ENCODE peak calls at places on chromosomes 1 and 21, in ten cellular contexts. H is lower lobe of right lung; I is CD4-positive, alpha-beta T cell; U is Caki2; K is CD8-positive, alpha-beta memory T cell; B is brain microvascular endothelial cell; E is stimulated activated CD8-positive, alpha-beta memory T cell treated with anti-CD3 and anti-CD28 coated beads, Interleukin-7, amount 100 ng/mL, for 4 hours; P is GM10248; O is GM04504; T is activated CD8-positive, alpha-beta memory T cell treated with anti-CD3 and anti-CD28 coated beads, Interleukin-2, amount 50 U/mL, for 48 hours. R is an unnamed sample.

GRCh38 chr1:234660536-234661133 is 50.7 kb upstream of the IRF2BP2 start:
- DNase-seq in H (no peak), I (no peak), U (no peak), K (no peak), B (no peak), E (no peak), P (no peak), O (no peak), T (no peak), R (no peak)

GRCh38 chr1:206716519-206717236 is 32.0 kb downstream of the MAPKAPK2 start:
- DNase-seq in H (no peak), I (no peak), U (no peak), K (no peak), B (no peak), E (no peak), P (no peak), O (no peak), T (no peak), R (no peak)

GRCh38 chr21:44686843-44687561 is 5.0 kb upstream of the KRTAP12-1 start:
- DNase-seq in H (no peak), I (no peak), U (no peak), K (no peak), B (no peak), E (no peak), P (no peak), O (no peak), T (no peak), R (no peak)

GRCh38 chr1:200359610-200360163 is 50.1 kb downstream of the ZNF281 start:
- DNase-seq in H (no peak), I (no peak), U (no peak), K (no peak), B (peak; percentile 61), E (no peak), P (no peak), O (no peak), T (no peak), R (no peak)

GRCh38 chr1:221841291-221841982 is 99.5 kb upstream of the DUSP10 start:
- DNase-seq in H (no peak), I (no peak), U (no peak), K (no peak), B (no peak), E (no peak), P (no peak), O (peak; percentile 41), T (no peak), R (no peak)

GRCh38 chr1:225635649-225636048 is 17.3 kb downstream of the ENAH start:
- DNase-seq in H (no peak), I (no peak), U (no peak), K (no peak), B (no peak), E (no peak), P (no peak), O (no peak), T (no peak), R (no peak)

GRCh38 chr1:228101614-228101993 is 1.5 kb downstream of the C1orf35 start:
- DNase-seq in H (no peak), I (no peak), U (no peak), K (no peak), B (no peak), E (no peak), P (peak; percentile 34), O (no peak), T (no peak), R (no peak)

GRCh38 chr1:66576645-66577044 is 42.7 kb downstream of the SGIP1 start:
- DNase-seq in H (no peak), I (no peak), U (no peak), K (no peak), B (peak; percentile 78), E (no peak), P (no peak), O (no peak), T (no peak), R (peak; percentile 30)

GRCh38 chr1:248810000-248810726 is 15.6 kb downstream of the SH3BP5L start:
- DNase-seq in H (no peak), I (no peak), U (no peak), K (no peak), B (no peak), E (no peak), P (no peak), O (no peak), T (no peak), R (no peak)

GRCh38 chr1:45317163-45317562 is 9.5 kb upstream of the HPDL start:
- DNase-seq in H (no peak), I (no peak), U (no peak), K (no peak), B (no peak), E (no peak), P (no peak), O (no peak), T (no peak), R (no peak)

GRCh38 chr1:204418174-204419063 is 6.8 kb upstream of the PPP1R15B start:
- DNase-seq in H (no peak), I (no peak), U (no peak), K (no peak), B (peak; percentile 16), E (no peak), P (peak; percentile 57), O (peak; percentile 53), T (peak; percentile 40), R (no peak)

GRCh38 chr21:35438643-35439404 is 389.7 kb upstream of the RUNX1 start:
- DNase-seq in H (no peak), I (no peak), U (no peak), K (no peak), B (no peak), E (no peak), P (peak; percentile 31), O (no peak), T (peak; percentile 52), R (no peak)

GRCh38 chr1:168835153-168835648 is 106.2 kb upstream of the DPT start:
- DNase-seq in H (no peak), I (no peak), U (no peak), K (no peak), B (no peak), E (no peak), P (no peak), O (no peak), T (no peak), R (no peak)

GRCh38 chr1:14929547-14930223 is 223.9 kb upstream of the TMEM51 start:
- DNase-seq in H (no peak), I (no peak), U (peak; percentile 67), K (no peak), B (peak; percentile 75), E (no peak), P (no peak), O (peak; percentile 86), T (no peak), R (no peak)

GRCh38 chr21:41888749-41889376 is 9.7 kb upstream of the PRDM15 start:
- DNase-seq in H (no peak), I (no peak), U (no peak), K (no peak), B (no peak), E (no peak), P (no peak), O (peak; percentile 20), T (no peak), R (no peak)

GRCh38 chr1:200257235-200257634 is 152.6 kb downstream of the ZNF281 start:
- DNase-seq in H (no peak), I (no peak), U (no peak), K (no peak), B (no peak), E (no peak), P (no peak), O (no peak), T (no peak), R (no peak)

GRCh38 chr1:41618871-41619270 is 134.4 kb upstream of the EDN2 start:
- DNase-seq in H (no peak), I (no peak), U (no peak), K (no peak), B (no peak), E (no peak), P (no peak), O (no peak), T (no peak), R (no peak)

GRCh38 chr1:162984699-162985098 is 84.5 kb upstream of the RGS4 start:
- DNase-seq in H (no peak), I (no peak), U (no peak), K (no peak), B (peak; percentile 89), E (no peak), P (no peak), O (no peak), T (no peak), R (no peak)

GRCh38 chr1:224623310-224623714 is 7.2 kb downstream of the CNIH3 start:
- DNase-seq in H (no peak), I (no peak), U (peak; percentile 30), K (no peak), B (peak; percentile 75), E (no peak), P (no peak), O (peak; percentile 42), T (no peak), R (no peak)

R was measured in Ammon's horn.